ENCODE peak calls at places on chromosome 17, in five cellular contexts. V is EL, J is coronary artery, D is MM.1S, M is astrocyte of the cerebellum. C is an unnamed sample.

GRCh38 chr17:79997004-79997673 is 38.5 kb downstream of the TBC1D16 start:
- DNase-seq in J (no peak), D (no peak), M (no peak), V (no peak), C (peak; percentile 65)

GRCh38 chr17:78265121-78265520 is 33.7 kb downstream of the TMEM235 start:
- DNase-seq in D (no peak), V (no peak), J (no peak), M (no peak), C (no peak)

GRCh38 chr17:82754297-82755208 is 2.7 kb downstream of the TBCD start:
- DNase-seq in M (no peak), D (no peak), V (no peak), J (no peak), C (no peak)

GRCh38 chr17:50593321-50593720 is 32.8 kb downstream of the CACNA1G start:
- DNase-seq in M (no peak), V (no peak), D (no peak), J (no peak), C (no peak)

GRCh38 chr17:78387982-78388941 is 9.8 kb downstream of the PGS1 start:
- DNase-seq in J (no peak), M (no peak), V (no peak), D (no peak), C (peak; percentile 73)

GRCh38 chr17:41627316-41628072 is 3.1 kb upstream of the KRT17 start:
- DNase-seq in D (no peak), V (no peak), M (no peak), J (no peak), C (no peak)

GRCh38 chr17:52134641-52135040 is 23.9 kb downstream of the CA10 start:
- DNase-seq in D (no peak), J (no peak), V (no peak), M (no peak), C (no peak)

GRCh38 chr17:10702574-10702973 is 5.2 kb downstream of the ADPRM start:
- DNase-seq in V (peak; percentile 79), M (no peak), J (no peak), D (no peak), C (peak; percentile 27)

GRCh38 chr17:60641810-60642220 is 35.8 kb upstream of the BCAS3 start:
- DNase-seq in D (peak; percentile 65), M (peak; percentile 64), V (peak; percentile 83), J (no peak), C (peak; percentile 74)

GRCh38 chr17:82659886-82660285 is 11.6 kb upstream of the WDR45B start:
- DNase-seq in J (no peak), D (no peak), M (no peak), V (no peak), C (no peak)

GRCh38 chr17:29565643-29566472 is 979 bp downstream of the ABHD15 start:
- DNase-seq in V (no peak), M (no peak), D (peak; percentile 76), J (peak; percentile 74), C (peak; percentile 83)

GRCh38 chr17:53141280-53141679 is 681.4 kb upstream of the KIF2B start:
- DNase-seq in D (no peak), M (no peak), V (no peak), J (no peak), C (no peak)

GRCh38 chr17:58432806-58433573 is 15.7 kb upstream of the RNF43 start:
- DNase-seq in V (no peak), M (no peak), D (no peak), J (no peak), C (no peak)

GRCh38 chr17:27668488-27668823 is 37.5 kb downstream of the LGALS9 start:
- DNase-seq in J (no peak), V (no peak), D (no peak), M (no peak), C (no peak)

GRCh38 chr17:39666231-39666600 is 1.1 kb downstream of the TCAP start:
- DNase-seq in D (no peak), V (no peak), M (no peak), J (no peak), C (no peak)

GRCh38 chr17:83171661-83172060 is 92.3 kb downstream of the METRNL start:
- DNase-seq in J (peak; percentile 53), D (no peak), M (no peak), V (peak; percentile 31), C (no peak)

GRCh38 chr17:28227278-28228108 is 91.5 kb upstream of the TMEM97 start:
- DNase-seq in J (no peak), M (no peak), V (peak; percentile 60), D (no peak), C (peak; percentile 28)

GRCh38 chr17:81097943-81098308 is 63.0 kb downstream of the BAIAP2 start:
- DNase-seq in M (no peak), J (no peak), D (no peak), V (peak; percentile 59), C (no peak)

GRCh38 chr17:59853168-59853918 is 39.4 kb downstream of the TUBD1 start:
- DNase-seq in M (no peak), J (no peak), D (peak; percentile 86), V (peak; percentile 81), C (peak; percentile 88)

GRCh38 chr17:68288804-68289203 is 2.1 kb downstream of the SLC16A6 start:
- DNase-seq in M (no peak), D (no peak), J (no peak), V (no peak), C (peak; percentile 85)

GRCh38 chr17:35294756-35295155 is 51.9 kb downstream of the SLFN5 start:
- DNase-seq in V (peak; percentile 26), J (no peak), D (no peak), M (no peak), C (no peak)

GRCh38 chr17:72425133-72425795 is 304.4 kb downstream of the SOX9 start:
- DNase-seq in J (no peak), D (no peak), M (no peak), V (no peak), C (peak; percentile 73)

GRCh38 chr17:36136031-36136430 is 32.4 kb downstream of the CCL4 start:
- DNase-seq in J (no peak), D (no peak), M (no peak), V (no peak), C (no peak)

GRCh38 chr17:77735051-77735340 is 223.5 kb upstream of the TNRC6C start:
- DNase-seq in D (no peak), J (peak; percentile 74), M (no peak), V (no peak), C (no peak)

GRCh38 chr17:49491370-49491769 is 3.7 kb upstream of the NGFR start:
- DNase-seq in D (no peak), M (no peak), J (no peak), V (no peak), C (no peak)

GRCh38 chr17:27429666-27430382 is 26.4 kb upstream of the KSR1 start:
- DNase-seq in D (no peak), V (no peak), J (no peak), M (no peak), C (no peak)

GRCh38 chr17:4232168-4232813 is 31.5 kb downstream of the ANKFY1 start:
- DNase-seq in J (no peak), V (peak; percentile 45), D (no peak), M (peak; percentile 42), C (no peak)

C was measured in GM12865.